ENCODE peak calls at places on chromosomes 12 and 14, in six cellular contexts. A is testis, G is vagina, P is BJ, M is brain microvascular endothelial cell, S is HFF-Myc. U is an unnamed sample.

GRCh38 chr12:70365648-70366518 is at the start of gene KCNMB4:
- DNase-seq in A (peak), S (no peak), G (no peak), P (no peak), M (no peak), U (peak)

GRCh38 chr14:100871234-100872186 is 32.0 kb downstream of the RTL1 start:
- DNase-seq in G (no peak), M (peak), A (no peak), P (no peak), S (no peak), U (no peak)

GRCh38 chr12:24947541-24948451 is 1.1 kb downstream of the BCAT1 start:
- DNase-seq in S (no peak), P (no peak), M (no peak), A (no peak), G (no peak), U (no peak)

GRCh38 chr12:91813701-91814100 is 331.9 kb downstream of the BTG1 start:
- DNase-seq in S (no peak), M (no peak), A (no peak), G (no peak), P (peak), U (no peak)

GRCh38 chr14:44009642-44010041 is 497.4 kb downstream of the FSCB start:
- DNase-seq in S (no peak), M (no peak), A (no peak), P (no peak), G (no peak), U (no peak)

GRCh38 chr14:42316746-42317145 is 710.1 kb downstream of the LRFN5 start:
- DNase-seq in A (no peak), G (no peak), P (no peak), M (no peak), S (no peak), U (no peak)

GRCh38 chr14:68312884-68313725 is 479.8 kb downstream of the ZFP36L1 start:
- DNase-seq in A (no peak), S (no peak), G (no peak), M (no peak), P (no peak), U (no peak)

GRCh38 chr12:81400024-81400423 is 322.1 kb downstream of the ACSS3 start:
- DNase-seq in A (no peak), P (no peak), S (no peak), M (no peak), G (no peak), U (no peak)

GRCh38 chr12:87687362-87687761 is 341.8 kb downstream of the C12orf50 start:
- DNase-seq in P (peak), A (peak), M (peak), S (no peak), G (no peak), U (peak)

GRCh38 chr12:129750426-129750825 is 153.4 kb downstream of the TMEM132D start:
- DNase-seq in A (no peak), S (no peak), M (peak), G (no peak), P (no peak), U (no peak)

GRCh38 chr12:121240484-121241202 is 30.7 kb downstream of the P2RX4 start:
- DNase-seq in M (peak), A (peak), S (no peak), G (no peak), P (no peak), U (peak)

GRCh38 chr14:80212025-80212402 is 710 bp upstream of the DIO2 start:
- DNase-seq in G (no peak), A (no peak), S (no peak), P (no peak), M (peak), U (peak)

GRCh38 chr12:75750950-75751349 is 239.5 kb upstream of the KRR1 start:
- DNase-seq in S (no peak), A (no peak), G (no peak), M (peak), P (peak), U (no peak)

GRCh38 chr12:74227846-74228545 is 309.6 kb upstream of the ATXN7L3B start:
- DNase-seq in A (no peak), P (no peak), S (no peak), M (no peak), G (no peak), U (peak)

GRCh38 chr14:88660056-88660455 is 97.2 kb downstream of the ZC3H14 start:
- DNase-seq in A (no peak), G (no peak), P (no peak), S (no peak), M (no peak), U (no peak)

GRCh38 chr14:80787876-80788275 is 153.7 kb downstream of the CEP128 start:
- DNase-seq in S (no peak), P (no peak), M (no peak), G (no peak), A (no peak), U (no peak)

GRCh38 chr14:58969951-58970751 is 218.3 kb upstream of the DAAM1 start:
- DNase-seq in G (no peak), P (no peak), A (no peak), M (peak), S (peak), U (no peak)

GRCh38 chr14:103629503-103630121 is 601 bp downstream of the KLC1 start:
- DNase-seq in P (no peak), M (no peak), G (no peak), S (no peak), A (peak), U (peak)

GRCh38 chr14:99259327-99259726 is 12.7 kb downstream of the BCL11B start:
- DNase-seq in G (no peak), S (no peak), P (no peak), A (no peak), M (no peak), U (no peak)

GRCh38 chr12:12560587-12561304 is 1.9 kb downstream of the DUSP16 start:
- DNase-seq in M (peak), A (peak), G (no peak), S (no peak), P (no peak), U (peak)

GRCh38 chr12:66684222-66684621 is 5.3 kb upstream of the GRIP1 start:
- DNase-seq in A (no peak), G (no peak), M (no peak), P (no peak), S (no peak), U (no peak)

GRCh38 chr14:37813746-37814145 is 218.3 kb downstream of the TTC6 start:
- DNase-seq in P (no peak), G (no peak), A (no peak), S (no peak), M (no peak), U (no peak)

GRCh38 chr12:42725839-42726238 is 136.3 kb upstream of the PRICKLE1 start:
- DNase-seq in S (no peak), G (no peak), P (peak), M (peak), A (no peak), U (no peak)

GRCh38 chr12:104952816-104953215 is 5.3 kb downstream of the SLC41A2 start:
- DNase-seq in P (no peak), S (no peak), G (no peak), M (no peak), A (no peak), U (no peak)
- H3K4me3 ChIP-seq in P (no peak), S (no peak), G (no peak), M (no peak), A (no peak), U (no peak)

DNA sequence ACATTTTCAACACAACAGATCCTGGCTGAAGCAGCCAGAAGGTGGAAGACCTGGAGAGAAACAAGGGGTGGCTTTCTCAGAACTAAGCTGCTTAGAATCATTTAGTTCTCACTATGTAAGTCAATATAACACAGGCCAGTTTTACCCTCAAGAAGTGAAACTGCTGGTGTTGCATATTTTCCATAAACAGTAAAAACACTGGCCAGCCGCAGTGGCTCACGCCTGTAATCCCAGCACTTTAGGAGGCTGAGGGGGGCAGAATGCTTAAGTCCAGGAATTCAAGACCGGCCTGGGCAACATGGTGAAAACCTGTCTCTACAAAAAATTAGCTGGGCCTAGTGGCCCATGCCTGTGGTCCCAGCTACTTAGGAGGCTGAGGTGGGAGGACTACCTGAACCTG is 11.6 kb downstream of the STX2 start:
- DNase-seq in G (no peak), M (no peak), P (no peak), A (no peak), S (no peak), U (no peak)
- H3K4me3 ChIP-seq in G (no peak), M (no peak), P (no peak), A (no peak), S (no peak), U (no peak)

DNA sequence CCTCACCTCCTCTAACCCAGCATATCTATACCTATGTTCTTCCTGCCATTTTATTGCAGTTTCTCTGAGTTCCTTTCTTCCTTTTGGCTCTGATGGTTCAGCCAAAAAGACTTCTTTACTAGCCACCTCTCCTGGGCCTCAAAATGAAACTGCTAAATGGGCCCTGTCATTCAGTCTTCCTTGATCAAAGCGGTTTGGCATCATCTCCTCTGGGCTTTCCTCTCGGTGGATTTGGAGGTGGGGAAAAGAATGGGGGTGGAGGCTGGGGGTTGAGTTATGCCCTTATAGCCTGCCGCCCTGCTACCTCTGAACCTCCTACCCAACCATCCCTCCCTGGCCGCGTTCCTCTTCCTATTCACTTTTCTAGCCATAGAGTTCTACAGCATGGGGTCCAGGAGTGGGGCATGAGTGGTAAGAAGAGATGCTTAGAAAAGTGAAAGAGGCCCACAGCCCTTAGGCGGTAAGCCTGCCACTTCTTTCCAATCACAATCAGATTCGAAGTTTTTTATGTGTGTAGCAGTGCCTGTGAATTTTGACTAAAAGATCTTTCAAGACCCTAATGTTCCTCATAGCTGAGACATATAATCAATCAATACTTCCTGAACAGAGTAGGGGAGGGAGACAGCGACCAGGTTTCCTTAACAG is 2.5 kb downstream of the AJUBA start:
- DNase-seq in P (no peak), S (no peak), G (no peak), A (no peak), M (no peak), U (no peak)
- H3K4me3 ChIP-seq in P (peak), S (peak), G (peak), A (no peak), M (peak), U (no peak)

GRCh38 chr12:127145929-127146789 is 1120.8 kb upstream of the TMEM132C start:
- DNase-seq in G (no peak), P (no peak), A (peak), M (peak), S (peak), U (peak)
- H3K4me3 ChIP-seq in G (peak), P (peak), A (peak), M (peak), S (peak), U (no peak)

DNA sequence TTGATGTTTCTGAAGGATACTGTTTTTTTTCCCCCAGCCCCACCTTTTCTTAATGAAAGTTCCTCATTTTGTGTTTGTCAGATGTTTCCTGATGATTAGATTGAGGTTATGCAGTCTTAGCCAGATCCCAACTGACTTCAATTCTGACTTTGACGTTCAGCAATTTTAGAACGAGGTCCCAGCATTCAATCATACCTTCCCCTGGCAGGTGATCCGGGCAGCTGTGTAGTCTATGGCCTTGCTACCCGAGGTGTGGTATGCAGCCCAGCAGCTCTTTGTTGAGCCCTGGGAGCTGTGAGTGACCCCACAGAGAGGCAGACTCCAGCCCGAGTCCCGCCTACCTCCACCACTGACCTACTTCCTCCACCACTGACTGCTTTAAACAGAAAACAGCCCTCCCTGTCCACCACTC is 82.7 kb downstream of the LGMN start:
- DNase-seq in M (no peak), G (no peak), A (no peak), S (no peak), P (no peak), U (no peak)
- H3K4me3 ChIP-seq in M (no peak), G (no peak), A (no peak), S (no peak), P (no peak), U (no peak)

GRCh38 chr14:24911324-24912095 is 138.4 kb downstream of the STXBP6 start:
- DNase-seq in G (no peak), A (peak), P (peak), S (peak), M (peak), U (peak)
- H3K4me3 ChIP-seq in G (no peak), A (no peak), P (no peak), S (no peak), M (no peak), U (no peak)

GRCh38 chr12:128267246-128267622 is 264 bp downstream of the TMEM132C start:
- DNase-seq in M (no peak), G (no peak), S (no peak), A (no peak), P (no peak), U (no peak)
- H3K4me3 ChIP-seq in M (no peak), G (peak), S (no peak), A (peak), P (no peak), U (no peak)

DNA sequence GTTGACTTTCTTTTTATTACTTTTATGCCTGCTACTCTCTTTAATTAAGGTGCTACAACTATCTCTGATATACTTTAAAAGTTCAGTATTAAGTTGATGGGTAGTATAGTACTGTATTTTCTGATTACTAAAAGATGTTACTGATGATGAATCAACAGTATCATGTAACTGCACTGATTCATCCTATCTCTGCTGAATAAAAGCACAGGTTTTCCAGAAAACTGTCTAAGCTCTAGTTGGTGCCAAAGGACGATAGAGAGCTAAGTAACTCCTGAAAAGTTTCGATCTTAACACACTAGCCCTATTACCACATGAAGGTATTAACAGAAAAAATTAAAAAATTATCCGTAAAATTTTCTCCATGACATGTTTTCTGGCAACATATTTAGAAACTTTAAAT is 2.1 kb downstream of the SCAF11 start:
- DNase-seq in A (no peak), G (no peak), P (no peak), S (no peak), M (peak), U (no peak)
- H3K4me3 ChIP-seq in A (no peak), G (peak), P (peak), S (peak), M (no peak), U (no peak)

DNA sequence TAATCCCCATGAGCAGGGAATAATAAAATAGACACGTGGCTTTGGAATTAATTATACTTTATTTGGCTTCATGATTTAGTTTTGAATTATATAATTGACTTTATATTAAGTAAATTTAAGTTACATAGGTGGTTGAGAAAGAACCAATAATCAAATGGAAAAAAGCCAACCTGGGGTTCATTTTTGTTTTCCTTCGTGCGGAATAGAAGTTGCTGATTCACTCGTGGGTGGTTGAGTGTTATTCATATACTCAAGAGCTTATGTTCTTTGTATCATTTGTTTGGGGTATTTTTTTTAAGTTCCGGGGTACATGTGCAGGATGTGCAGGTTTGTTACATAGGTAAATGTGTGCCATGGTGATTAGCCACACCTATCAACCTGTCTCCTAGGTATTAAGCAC is 58.0 kb downstream of the ZNF664 start:
- DNase-seq in A (no peak), S (no peak), M (no peak), G (no peak), P (no peak), U (no peak)
- H3K4me3 ChIP-seq in A (no peak), S (no peak), M (no peak), G (no peak), P (no peak), U (no peak)

U was measured in adrenal gland.